ENCODE peak calls at places on chromosomes 6 and 20, in ten cellular contexts. B is GM12865, G is ascending aorta, A is AG04450, S is sigmoid colon, O is AG10803, P is stomach, U is fibroblast of lung, N is HFFc6, W is breast epithelium. M is an unnamed sample.

GRCh38 chr6:100203391-100203790 is 209.4 kb upstream of the MCHR2 start:
- DNase-seq in B (no peak), G (no peak), A (peak; percentile 87), S (no peak), O (peak; percentile 98), P (no peak), U (peak; percentile 96), N (peak; percentile 97), W (no peak), M (no peak)

GRCh38 chr6:166488081-166488685 is 98.3 kb downstream of the RAMACL start:
- DNase-seq in B (peak; percentile 89), G (peak; percentile 79), A (no peak), S (peak; percentile 76), O (peak; percentile 8), P (peak; percentile 46), U (peak; percentile 12), N (no peak), W (peak; percentile 25), M (no peak)

GRCh38 chr6:42396720-42397119 is 55.0 kb downstream of the TRERF1 start:
- DNase-seq in B (no peak), G (no peak), A (no peak), S (no peak), O (no peak), P (no peak), U (no peak), N (no peak), W (no peak), M (no peak)

GRCh38 chr20:46013826-46014516 is 5.3 kb downstream of the MMP9 start:
- DNase-seq in B (peak; percentile 82), G (no peak), A (no peak), S (no peak), O (peak; percentile 15), P (peak; percentile 68), U (peak; percentile 37), N (no peak), W (no peak), M (peak; percentile 78)

GRCh38 chr6:85642774-85643529 is at the start of gene SYNCRIP:
- DNase-seq in B (peak; percentile 99), G (peak; percentile 100), A (peak; percentile 96), S (peak; percentile 100), O (peak; percentile 99), P (peak; percentile 99), U (peak; percentile 98), N (peak; percentile 96), W (peak; percentile 98), M (peak; percentile 99)

GRCh38 chr6:113560908-113561307 is 296.2 kb upstream of the MARCKS start:
- DNase-seq in B (no peak), G (no peak), A (peak; percentile 42), S (no peak), O (peak; percentile 81), P (no peak), U (peak; percentile 36), N (peak; percentile 64), W (no peak), M (no peak)

GRCh38 chr6:33787336-33787953 is 1.5 kb downstream of the LEMD2 start:
- DNase-seq in B (no peak), G (no peak), A (no peak), S (no peak), O (peak; percentile 85), P (no peak), U (peak; percentile 14), N (peak; percentile 48), W (no peak), M (no peak)

GRCh38 chr20:4509825-4510522 is 211.7 kb upstream of the PRND start:
- DNase-seq in B (no peak), G (no peak), A (no peak), S (no peak), O (no peak), P (no peak), U (no peak), N (peak; percentile 32), W (no peak), M (no peak)

GRCh38 chr6:117907600-117908245 is 659 bp downstream of the SLC35F1 start:
- DNase-seq in B (no peak), G (no peak), A (no peak), S (no peak), O (no peak), P (no peak), U (no peak), N (no peak), W (no peak), M (peak; percentile 71)

GRCh38 chr6:162546905-162547304 is 180.7 kb downstream of the PRKN start:
- DNase-seq in B (no peak), G (no peak), A (no peak), S (no peak), O (no peak), P (no peak), U (no peak), N (no peak), W (no peak), M (no peak)

GRCh38 chr6:34110610-34111009 is 35.3 kb downstream of the GRM4 start:
- DNase-seq in B (no peak), G (no peak), A (no peak), S (no peak), O (no peak), P (no peak), U (no peak), N (no peak), W (no peak), M (peak; percentile 12)

GRCh38 chr20:5390719-5391118 is 74.0 kb upstream of the PROKR2 start:
- DNase-seq in B (no peak), G (no peak), A (no peak), S (no peak), O (no peak), P (no peak), U (no peak), N (no peak), W (no peak), M (peak; percentile 28)

GRCh38 chr6:26087284-26088115 is at the start of gene HFE:
- DNase-seq in B (peak; percentile 25), G (peak; percentile 72), A (no peak), S (peak; percentile 81), O (peak; percentile 60), P (peak; percentile 51), U (peak; percentile 67), N (peak; percentile 49), W (peak; percentile 41), M (no peak)

GRCh38 chr6:110338820-110339470 is 19.2 kb downstream of the METTL24 start:
- DNase-seq in B (no peak), G (no peak), A (no peak), S (no peak), O (no peak), P (no peak), U (peak; percentile 21), N (no peak), W (no peak), M (no peak)

GRCh38 chr6:8084586-8084985 is 17.8 kb downstream of the EEF1E1 start:
- DNase-seq in B (no peak), G (no peak), A (no peak), S (no peak), O (peak; percentile 9), P (no peak), U (peak; percentile 62), N (no peak), W (no peak), M (no peak)

GRCh38 chr6:43159599-43159998 is 11.5 kb upstream of the SRF start:
- DNase-seq in B (no peak), G (no peak), A (no peak), S (no peak), O (no peak), P (no peak), U (no peak), N (no peak), W (no peak), M (no peak)

DNA sequence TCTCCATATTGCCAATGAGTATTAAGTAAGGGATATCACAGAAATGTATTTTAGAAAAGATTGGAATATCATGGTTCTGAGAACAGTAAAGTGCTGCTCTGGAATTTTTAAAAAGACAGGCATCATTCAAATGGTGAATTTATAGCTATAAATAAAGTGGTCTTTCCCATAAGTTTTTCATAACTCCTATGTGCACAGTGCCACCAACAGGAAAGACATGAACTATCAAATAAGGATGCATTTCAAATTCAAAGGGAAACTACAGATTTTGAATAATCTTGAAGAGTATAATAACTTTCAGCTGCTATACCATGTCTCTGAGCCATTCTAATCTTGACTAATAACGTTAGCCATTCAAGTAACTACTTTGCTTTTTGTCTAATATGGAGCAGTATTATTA is 456.8 kb upstream of the GJE1 start:
- DNase-seq in B (no peak), G (no peak), A (no peak), S (no peak), O (peak; percentile 26), P (no peak), U (peak; percentile 46), N (peak; percentile 4), W (no peak), M (no peak)
- TF ChIP-seq CTCF in B (no peak), G (peak; percentile 34), A (peak; percentile 46), S (no peak), O (peak; percentile 52), P (no peak), U (no peak), N (peak; percentile 74), W (no peak), M (no peak)

DNA sequence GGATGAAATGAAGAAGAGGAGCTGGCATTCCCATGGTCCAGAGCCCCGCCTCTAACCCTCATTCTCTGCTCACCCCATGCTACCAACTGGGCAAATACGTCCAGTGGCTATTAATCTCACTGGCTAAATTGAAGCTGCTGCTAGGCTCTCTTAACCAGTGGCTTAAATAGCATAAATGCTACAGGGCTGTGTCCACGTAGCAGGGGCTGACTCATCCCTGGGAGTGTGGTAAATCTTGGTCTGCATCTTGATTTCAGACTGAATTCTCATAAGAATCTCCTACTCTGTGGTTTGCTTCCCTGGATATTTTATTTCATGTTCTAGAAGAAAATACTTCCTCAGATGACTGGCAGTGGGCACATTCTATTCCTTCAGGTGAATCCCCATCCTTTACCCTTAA is 193.1 kb upstream of the ARG1 start:
- DNase-seq in B (no peak), G (no peak), A (peak; percentile 8), S (no peak), O (peak; percentile 84), P (no peak), U (peak; percentile 27), N (peak; percentile 70), W (no peak), M (no peak)
- TF ChIP-seq CTCF in B (no peak), G (no peak), A (no peak), S (no peak), O (no peak), P (no peak), U (no peak), N (no peak), W (no peak), M (no peak)

GRCh38 chr6:55528624-55529023 is 50.4 kb downstream of the HMGCLL1 start:
- DNase-seq in B (peak; percentile 54), G (no peak), A (peak; percentile 3), S (no peak), O (peak; percentile 6), P (no peak), U (peak; percentile 50), N (peak; percentile 2), W (no peak), M (no peak)
- TF ChIP-seq CTCF in B (peak; percentile 31), G (no peak), A (peak; percentile 43), S (no peak), O (peak; percentile 34), P (peak; percentile 6), U (peak; percentile 6), N (peak; percentile 29), W (no peak), M (peak; percentile 32)

DNA sequence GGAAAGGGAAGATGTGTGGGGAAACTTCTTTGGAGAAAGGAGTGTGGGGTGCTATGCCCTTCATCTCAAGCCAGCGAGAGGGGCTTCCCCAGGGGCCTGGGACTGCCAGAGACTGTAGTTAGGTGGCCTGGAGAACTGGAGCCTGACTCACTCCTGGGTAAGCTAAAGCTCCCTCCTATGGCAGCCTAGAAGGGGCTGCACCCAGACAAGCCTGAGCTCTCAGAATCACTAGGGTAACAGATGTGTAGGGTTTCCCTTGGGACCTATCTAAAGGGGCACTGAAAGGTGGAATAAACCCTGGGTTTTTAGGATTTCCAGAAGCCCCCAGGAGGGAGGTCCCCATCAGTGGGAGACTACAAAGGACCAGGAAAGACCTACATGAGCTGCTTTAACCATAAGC is 1.6 kb upstream of the ARMC2 start:
- DNase-seq in B (no peak), G (no peak), A (no peak), S (no peak), O (no peak), P (no peak), U (no peak), N (no peak), W (no peak), M (no peak)
- TF ChIP-seq CTCF in B (no peak), G (no peak), A (no peak), S (no peak), O (no peak), P (no peak), U (no peak), N (no peak), W (no peak), M (no peak)